ENCODE peak calls at places on chromosomes 11 and 22, in five cellular contexts. N is fibroblast of lung, Q is adrenal gland, K is ascending aorta, I is body of pancreas. H is an unnamed sample.

GRCh38 chr11:14336507-14337503 is 22.2 kb downstream of the RRAS2 start:
- DNase-seq in N (peak; percentile 95), Q (no peak), K (no peak), I (no peak), H (peak; percentile 46)

GRCh38 chr11:27582686-27583085 is 76.1 kb upstream of the LIN7C start:
- DNase-seq in N (no peak), Q (no peak), K (no peak), I (no peak), H (no peak)

GRCh38 chr11:28490763-28491382 is 382.7 kb downstream of the METTL15 start:
- DNase-seq in N (no peak), Q (no peak), K (no peak), I (no peak), H (peak; percentile 53)

GRCh38 chr11:95338430-95338991 is 107.5 kb upstream of the SESN3 start:
- DNase-seq in N (peak; percentile 79), Q (peak; percentile 88), K (peak; percentile 73), I (peak; percentile 50), H (peak; percentile 62)

GRCh38 chr11:35142481-35143207 is 3.7 kb downstream of the CD44 start:
- DNase-seq in N (peak; percentile 91), Q (no peak), K (no peak), I (peak; percentile 15), H (peak; percentile 44)

GRCh38 chr11:76056881-76057280 is 149.4 kb downstream of the WNT11 start:
- DNase-seq in N (no peak), Q (no peak), K (no peak), I (no peak), H (no peak)

GRCh38 chr22:36239150-36239400 is 252 bp downstream of the APOL2 start:
- DNase-seq in N (no peak), Q (no peak), K (no peak), I (no peak), H (no peak)

GRCh38 chr11:7321708-7322448 is 70.2 kb downstream of the SYT9 start:
- DNase-seq in N (no peak), Q (no peak), K (no peak), I (no peak), H (no peak)

GRCh38 chr11:35779409-35779808 is 116.8 kb downstream of the TRIM44 start:
- DNase-seq in N (no peak), Q (no peak), K (no peak), I (no peak), H (no peak)

GRCh38 chr22:24526191-24526590 is 28.7 kb downstream of the GUCD1 start:
- DNase-seq in N (no peak), Q (no peak), K (no peak), I (no peak), H (no peak)

GRCh38 chr22:45218974-45219373 is 21.7 kb downstream of the KIAA0930 start:
- DNase-seq in N (peak; percentile 21), Q (no peak), K (no peak), I (no peak), H (no peak)

GRCh38 chr11:84384637-84385227 is 1098.6 kb upstream of the CCDC90B start:
- DNase-seq in N (peak; percentile 30), Q (peak; percentile 35), K (no peak), I (peak; percentile 68), H (peak; percentile 69)

GRCh38 chr11:47714554-47715081 is 551 bp downstream of the AGBL2 start:
- DNase-seq in N (peak; percentile 10), Q (peak; percentile 24), K (peak; percentile 65), I (no peak), H (peak; percentile 28)

GRCh38 chr11:110829873-110830272 is 117.6 kb upstream of the ARHGAP20 start:
- DNase-seq in N (peak; percentile 12), Q (no peak), K (no peak), I (no peak), H (no peak)

GRCh38 chr11:330694-331314 is 10.1 kb upstream of the IFITM3 start:
- DNase-seq in N (no peak), Q (no peak), K (no peak), I (no peak), H (no peak)

GRCh38 chr11:96055706-96056387 is 131.9 kb upstream of the MTMR2 start:
- DNase-seq in N (peak; percentile 97), Q (no peak), K (no peak), I (no peak), H (peak; percentile 68)

GRCh38 chr22:38943882-38944281 is 13.5 kb upstream of the APOBEC3A start:
- DNase-seq in N (no peak), Q (no peak), K (no peak), I (no peak), H (no peak)

GRCh38 chr11:35040221-35040942 is 98.6 kb upstream of the CD44 start:
- DNase-seq in N (peak; percentile 90), Q (no peak), K (no peak), I (peak; percentile 66), H (peak; percentile 77)

GRCh38 chr11:64284962-64285884 is at the start of gene GPR137:
- DNase-seq in N (peak; percentile 61), Q (peak; percentile 84), K (peak; percentile 92), I (peak; percentile 84), H (peak; percentile 71)

GRCh38 chr11:63849691-63850090 is 10.8 kb downstream of the MARK2 start:
- DNase-seq in N (no peak), Q (no peak), K (no peak), I (no peak), H (no peak)

GRCh38 chr11:113085446-113085845 is 124.2 kb downstream of the NCAM1 start:
- DNase-seq in N (no peak), Q (no peak), K (no peak), I (no peak), H (no peak)

GRCh38 chr11:8829556-8829955 is 81.4 kb upstream of the AKIP1 start:
- DNase-seq in N (no peak), Q (no peak), K (no peak), I (no peak), H (no peak)

GRCh38 chr22:22789922-22790845 is 97.4 kb upstream of the IGLL5 start:
- DNase-seq in N (no peak), Q (no peak), K (no peak), I (no peak), H (no peak)

GRCh38 chr11:16867097-16867496 is 128.7 kb downstream of the C11orf58 start:
- DNase-seq in N (no peak), Q (no peak), K (no peak), I (no peak), H (no peak)

GRCh38 chr22:19473578-19473977 is 5.4 kb downstream of the UFD1 start:
- DNase-seq in N (no peak), Q (peak; percentile 35), K (no peak), I (no peak), H (peak; percentile 28)

GRCh38 chr11:116853461-116854073 is 16.1 kb upstream of the APOA1 start:
- DNase-seq in N (peak; percentile 97), Q (no peak), K (no peak), I (peak; percentile 30), H (peak; percentile 94)

GRCh38 chr11:18371279-18371678 is 23.1 kb upstream of the LDHA start:
- DNase-seq in N (peak; percentile 64), Q (no peak), K (no peak), I (no peak), H (no peak)

GRCh38 chr11:60566773-60567172 is 51.6 kb downstream of the MS4A13 start:
- DNase-seq in N (no peak), Q (no peak), K (no peak), I (no peak), H (no peak)

GRCh38 chr11:131579932-131580387 is 209.5 kb downstream of the NTM start:
- DNase-seq in N (peak; percentile 97), Q (peak; percentile 25), K (no peak), I (peak; percentile 6), H (peak; percentile 6)

GRCh38 chr11:64357446-64357845 is 1.5 kb upstream of the RPS6KA4 start:
- DNase-seq in N (no peak), Q (no peak), K (no peak), I (no peak), H (no peak)

GRCh38 chr11:3877252-3878035 is 22.0 kb downstream of the STIM1 start:
- DNase-seq in N (no peak), Q (no peak), K (no peak), I (no peak), H (no peak)

GRCh38 chr22:27740192-27740748 is 61.3 kb downstream of the MN1 start:
- DNase-seq in N (no peak), Q (no peak), K (no peak), I (no peak), H (no peak)

GRCh38 chr11:112968988-112969714 is 7.9 kb downstream of the NCAM1 start:
- DNase-seq in N (peak; percentile 81), Q (no peak), K (no peak), I (no peak), H (no peak)

GRCh38 chr11:30244255-30244654 is 13.4 kb downstream of the FSHB start:
- DNase-seq in N (peak; percentile 86), Q (no peak), K (no peak), I (no peak), H (peak; percentile 47)

GRCh38 chr22:35380013-35380412 is 883 bp upstream of the HMOX1 start:
- DNase-seq in N (no peak), Q (peak; percentile 69), K (no peak), I (no peak), H (peak; percentile 75)

GRCh38 chr11:72069787-72070251 is 10.5 kb downstream of the NUMA1 start:
- DNase-seq in N (peak; percentile 90), Q (peak; percentile 95), K (peak; percentile 95), I (peak; percentile 91), H (peak; percentile 82)
- H3K4me3 ChIP-seq in N (peak overlapping the region; percentile 36), Q (no peak overlapping the region), K (peak overlapping the region; percentile 16), I (no peak overlapping the region), H (no peak overlapping the region)

GRCh38 chr11:61891331-61892084 is at the start of gene FADS3:
- DNase-seq in N (peak; percentile 74), Q (peak; percentile 91), K (peak; percentile 96), I (peak; percentile 91), H (peak; percentile 72)
- TF ChIP-seq CTCF in N (no peak), Q (no peak), K (no peak), I (peak; percentile 20), H (no peak)

DNA sequence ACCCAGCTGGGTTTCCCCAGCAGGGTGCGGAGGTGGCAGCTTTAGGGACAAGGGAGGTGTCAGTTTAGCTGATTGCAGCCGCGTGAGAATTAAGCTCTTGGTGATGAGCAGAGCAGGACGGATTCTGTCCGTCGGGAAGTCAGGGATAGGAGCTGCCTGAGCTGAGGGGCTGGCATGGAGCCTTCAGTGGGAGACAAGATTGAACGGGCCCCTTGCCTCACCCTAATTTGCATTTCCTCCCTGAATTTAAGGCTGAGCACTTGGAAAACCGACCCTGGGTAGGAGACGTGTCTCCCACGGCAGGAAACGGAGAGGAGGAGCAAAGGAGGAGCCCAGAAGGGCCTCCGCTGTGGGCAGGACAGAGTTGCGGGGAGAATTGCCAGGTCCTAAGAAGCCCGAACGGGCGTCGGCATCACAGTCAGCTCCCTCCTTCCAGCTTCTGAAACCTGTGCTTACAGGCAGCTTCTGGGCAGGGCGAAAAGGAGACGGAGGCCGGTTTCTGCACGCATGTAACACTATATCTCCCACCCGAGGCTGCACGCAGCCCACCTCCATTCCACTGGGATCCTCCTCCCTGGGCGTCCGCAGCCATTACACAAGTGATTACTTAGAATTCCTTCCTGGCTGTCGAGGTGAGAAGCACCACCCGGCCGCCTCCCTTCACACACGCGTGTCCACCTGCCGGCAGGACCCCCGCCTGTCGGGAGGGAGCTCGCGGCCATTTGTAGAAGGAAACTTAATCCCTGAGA is 345.8 kb downstream of the BRD1 start:
- DNase-seq in N (no peak), Q (no peak), K (no peak), I (no peak), H (no peak)
- H3K4me3 ChIP-seq in N (no peak overlapping the region), Q (no peak overlapping the region), K (no peak overlapping the region), I (no peak overlapping the region), H (no peak overlapping the region)

DNA sequence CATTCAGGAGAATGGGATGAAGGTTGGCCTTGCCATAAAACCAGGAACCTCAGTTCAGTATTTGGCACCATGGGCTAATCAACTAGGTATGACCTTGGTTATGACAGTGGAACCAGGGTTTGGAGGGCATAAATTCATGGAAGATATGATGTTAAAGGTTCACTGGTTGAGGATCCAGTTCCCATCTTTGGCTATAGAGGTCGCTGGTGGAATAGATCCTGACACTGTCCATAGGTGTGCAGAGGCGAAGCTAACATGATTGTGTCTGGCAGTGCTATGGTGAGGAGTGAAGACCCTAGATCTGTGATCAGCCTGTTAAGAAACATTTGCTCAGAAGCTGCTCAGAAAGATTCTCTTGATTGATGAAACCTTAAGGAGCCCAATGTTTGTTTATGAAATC is 5.7 kb downstream of the NF2 start:
- DNase-seq in N (no peak), Q (no peak), K (no peak), I (no peak), H (no peak)
- TF ChIP-seq CTCF in N (no peak), Q (no peak), K (no peak), I (peak; percentile 7), H (peak; percentile 41)

H was measured in cardiac fibroblast.